ENCODE peak calls at places on chromosome 22, in seven cellular contexts. Y, W, F, J, I, C and R are unnamed samples.

GRCh38 chr22:35301370-35301874 is 1.7 kb downstream of the TOM1 start:
- DNase-seq in Y (peak), W (no peak), F (no peak), J (no peak), I (peak), C (no peak), R (no peak)

GRCh38 chr22:17460895-17461294 is 91.6 kb downstream of the CECR2 start:
- DNase-seq in Y (no peak), W (no peak), F (no peak), J (no peak), I (no peak), C (no peak), R (no peak)

GRCh38 chr22:19079691-19080090 is 42.5 kb downstream of the DGCR2 start:
- DNase-seq in Y (no peak), W (no peak), F (no peak), J (no peak), I (peak), C (no peak), R (no peak)

GRCh38 chr22:30602049-30602448 is 4.9 kb upstream of the TCN2 start:
- DNase-seq in Y (no peak), W (no peak), F (no peak), J (no peak), I (no peak), C (peak), R (no peak)

GRCh38 chr22:20805972-20806471 is 32.1 kb downstream of the SERPIND1 start:
- DNase-seq in Y (no peak), W (no peak), F (no peak), J (no peak), I (no peak), C (no peak), R (peak)

GRCh38 chr22:39967103-39967829 is 7.1 kb downstream of the TMA7B start:
- DNase-seq in Y (no peak), W (peak), F (no peak), J (no peak), I (no peak), C (no peak), R (no peak)

GRCh38 chr22:26751217-26751616 is 93.8 kb downstream of the MIAT start:
- DNase-seq in Y (no peak), W (no peak), F (no peak), J (no peak), I (no peak), C (no peak), R (no peak)

GRCh38 chr22:19717691-19718254 is 3.5 kb downstream of the SEPTIN5 start:
- DNase-seq in Y (no peak), W (peak), F (peak), J (peak), I (peak), C (no peak), R (peak)

GRCh38 chr22:24523873-24524272 is 28.7 kb downstream of the UPB1 start:
- DNase-seq in Y (no peak), W (no peak), F (no peak), J (no peak), I (no peak), C (no peak), R (no peak)

GRCh38 chr22:44587004-44587793 is 89.2 kb upstream of the RTL6 start:
- DNase-seq in Y (no peak), W (no peak), F (no peak), J (peak), I (peak), C (no peak), R (no peak)

GRCh38 chr22:20422965-20423635 is 14.5 kb downstream of the SCARF2 start:
- DNase-seq in Y (no peak), W (no peak), F (no peak), J (peak), I (peak), C (no peak), R (no peak)

GRCh38 chr22:33776491-33776890 is 143.8 kb downstream of the LARGE1 start:
- DNase-seq in Y (no peak), W (peak), F (no peak), J (no peak), I (no peak), C (no peak), R (no peak)

GRCh38 chr22:18005201-18005926 is 19.0 kb downstream of the MICAL3 start:
- DNase-seq in Y (no peak), W (no peak), F (no peak), J (no peak), I (no peak), C (no peak), R (no peak)

GRCh38 chr22:39933741-39934140 is 26.5 kb upstream of the TMA7B start:
- DNase-seq in Y (no peak), W (no peak), F (no peak), J (no peak), I (no peak), C (no peak), R (no peak)

GRCh38 chr22:24205438-24206189 is 24.3 kb downstream of the SUSD2 start:
- DNase-seq in Y (no peak), W (no peak), F (no peak), J (no peak), I (no peak), C (no peak), R (no peak)

GRCh38 chr22:40766956-40767355 is 52.2 kb downstream of the SLC25A17 start:
- DNase-seq in Y (no peak), W (no peak), F (no peak), J (no peak), I (no peak), C (no peak), R (no peak)

GRCh38 chr22:30825711-30826505 is 131.2 kb downstream of the OSBP2 start:
- DNase-seq in Y (no peak), W (no peak), F (no peak), J (no peak), I (no peak), C (no peak), R (no peak)

GRCh38 chr22:44776535-44777363 is 24.4 kb downstream of the ARHGAP8 start:
- DNase-seq in Y (no peak), W (no peak), F (no peak), J (no peak), I (no peak), C (no peak), R (no peak)

GRCh38 chr22:26534874-26535470 is 22.7 kb upstream of the TFIP11 start:
- DNase-seq in Y (no peak), W (no peak), F (no peak), J (no peak), I (no peak), C (no peak), R (no peak)

GRCh38 chr22:29744902-29745301 is 21.9 kb downstream of the ZMAT5 start:
- DNase-seq in Y (no peak), W (peak), F (no peak), J (no peak), I (no peak), C (no peak), R (no peak)

GRCh38 chr22:31935961-31936635 is 8.2 kb upstream of the YWHAH start:
- DNase-seq in Y (no peak), W (no peak), F (no peak), J (no peak), I (peak), C (no peak), R (no peak)

GRCh38 chr22:49052023-49052538 is 775.6 kb downstream of the BRD1 start:
- DNase-seq in Y (peak), W (no peak), F (no peak), J (no peak), I (no peak), C (no peak), R (no peak)

GRCh38 chr22:49368221-49368975 is 459.3 kb downstream of the BRD1 start:
- DNase-seq in Y (no peak), W (no peak), F (no peak), J (no peak), I (peak), C (no peak), R (no peak)

GRCh38 chr22:47092896-47093311 is 330.5 kb downstream of the TBC1D22A start:
- DNase-seq in Y (no peak), W (no peak), F (no peak), J (no peak), I (no peak), C (no peak), R (no peak)

GRCh38 chr22:44408227-44409192 is 89.5 kb downstream of the RTL6 start:
- DNase-seq in Y (no peak), W (no peak), F (no peak), J (no peak), I (peak), C (no peak), R (no peak)

GRCh38 chr22:32917577-32918375 is 116.3 kb downstream of the TIMP3 start:
- DNase-seq in Y (no peak), W (no peak), F (no peak), J (peak), I (no peak), C (no peak), R (no peak)

GRCh38 chr22:16781074-16781763 is 44.0 kb downstream of the XKR3 start:
- DNase-seq in Y (no peak), W (no peak), F (no peak), J (no peak), I (no peak), C (no peak), R (no peak)

GRCh38 chr22:49088801-49089791 is 738.6 kb downstream of the BRD1 start:
- DNase-seq in Y (no peak), W (no peak), F (no peak), J (no peak), I (peak), C (no peak), R (no peak)

GRCh38 chr22:19448076-19448607 is 631 bp upstream of the C22orf39 start:
- DNase-seq in Y (peak), W (peak), F (peak), J (peak), I (no peak), C (no peak), R (peak)

GRCh38 chr22:17576475-17576874 is 13.2 kb downstream of the SLC25A18 start:
- DNase-seq in Y (no peak), W (no peak), F (no peak), J (no peak), I (no peak), C (no peak), R (peak)

GRCh38 chr22:31952094-31952401 is 7.7 kb downstream of the YWHAH start:
- DNase-seq in Y (no peak), W (no peak), F (no peak), J (no peak), I (no peak), C (no peak), R (no peak)

GRCh38 chr22:44807915-44808690 is 55.7 kb downstream of the ARHGAP8 start:
- DNase-seq in Y (peak), W (no peak), F (no peak), J (peak), I (no peak), C (no peak), R (no peak)

GRCh38 chr22:21041937-21042336 is 3.8 kb upstream of the LRRC74B start:
- DNase-seq in Y (no peak), W (no peak), F (no peak), J (no peak), I (no peak), C (no peak), R (peak)

GRCh38 chr22:44394246-44395115 is 81.7 kb upstream of the SHISAL1 start:
- DNase-seq in Y (no peak), W (no peak), F (no peak), J (peak), I (peak), C (no peak), R (no peak)

GRCh38 chr22:19134176-19134831 is 3.2 kb downstream of the TSSK2 start:
- DNase-seq in Y (no peak), W (no peak), F (peak), J (no peak), I (peak), C (no peak), R (no peak)

GRCh38 chr22:28155808-28156207 is 236.8 kb upstream of the PITPNB start:
- DNase-seq in Y (no peak), W (no peak), F (no peak), J (no peak), I (no peak), C (no peak), R (no peak)

GRCh38 chr22:27399161-27399560 is 402.4 kb downstream of the MN1 start:
- DNase-seq in Y (no peak), W (no peak), F (no peak), J (no peak), I (peak), C (no peak), R (no peak)

DNA sequence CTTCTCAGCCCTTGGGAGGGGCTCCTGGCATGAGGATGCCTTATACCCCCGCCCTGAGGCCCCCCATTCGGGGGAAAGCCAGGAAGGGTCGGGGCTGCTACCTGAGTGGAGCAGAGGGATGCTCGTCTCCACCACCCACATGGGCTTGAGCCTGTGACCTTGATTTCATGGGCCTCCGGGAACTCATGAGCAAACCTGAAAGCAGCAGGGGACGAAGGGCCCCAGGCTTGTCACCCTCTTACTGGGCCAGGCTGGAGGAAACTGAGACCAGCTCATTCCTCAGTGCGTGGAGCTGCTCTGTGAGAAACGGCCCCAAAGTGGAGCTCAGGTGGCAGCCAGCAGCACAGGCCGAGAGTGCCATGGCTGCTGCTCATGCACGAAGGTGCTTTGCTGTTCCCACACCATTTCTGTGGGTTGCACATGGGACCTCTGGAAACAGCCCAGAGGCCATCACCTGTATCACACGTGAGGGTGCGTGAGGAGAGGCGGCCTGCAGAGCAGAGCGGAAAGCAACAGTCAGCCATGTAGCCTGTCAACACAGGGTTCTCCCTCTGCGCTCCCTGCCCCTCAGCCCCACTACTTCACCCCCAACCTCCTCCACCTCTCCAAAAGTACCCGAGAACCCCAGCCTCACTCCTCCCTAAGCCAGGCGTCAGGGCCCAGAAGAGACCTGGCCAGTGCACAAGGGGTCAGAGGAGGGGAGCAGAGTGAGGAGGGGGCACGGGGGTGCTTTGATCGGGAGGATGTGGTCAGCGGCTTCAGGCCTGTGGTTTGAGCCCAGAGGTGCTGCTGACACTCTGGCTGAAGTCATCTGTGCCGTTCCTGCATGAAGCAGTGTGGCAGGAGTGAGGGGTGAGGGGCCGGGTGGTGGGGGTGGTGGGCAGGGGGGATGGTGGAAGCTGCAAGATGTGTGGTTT is 14.2 kb upstream of the IL2RB start:
- DNase-seq in Y (no peak), W (no peak), F (peak), J (no peak), I (peak), C (no peak), R (no peak)
- TF ChIP-seq POLR2A in Y (no peak), W (no peak), F (peak), J (no peak), I (no peak), C (no peak), R (no peak)

DNA sequence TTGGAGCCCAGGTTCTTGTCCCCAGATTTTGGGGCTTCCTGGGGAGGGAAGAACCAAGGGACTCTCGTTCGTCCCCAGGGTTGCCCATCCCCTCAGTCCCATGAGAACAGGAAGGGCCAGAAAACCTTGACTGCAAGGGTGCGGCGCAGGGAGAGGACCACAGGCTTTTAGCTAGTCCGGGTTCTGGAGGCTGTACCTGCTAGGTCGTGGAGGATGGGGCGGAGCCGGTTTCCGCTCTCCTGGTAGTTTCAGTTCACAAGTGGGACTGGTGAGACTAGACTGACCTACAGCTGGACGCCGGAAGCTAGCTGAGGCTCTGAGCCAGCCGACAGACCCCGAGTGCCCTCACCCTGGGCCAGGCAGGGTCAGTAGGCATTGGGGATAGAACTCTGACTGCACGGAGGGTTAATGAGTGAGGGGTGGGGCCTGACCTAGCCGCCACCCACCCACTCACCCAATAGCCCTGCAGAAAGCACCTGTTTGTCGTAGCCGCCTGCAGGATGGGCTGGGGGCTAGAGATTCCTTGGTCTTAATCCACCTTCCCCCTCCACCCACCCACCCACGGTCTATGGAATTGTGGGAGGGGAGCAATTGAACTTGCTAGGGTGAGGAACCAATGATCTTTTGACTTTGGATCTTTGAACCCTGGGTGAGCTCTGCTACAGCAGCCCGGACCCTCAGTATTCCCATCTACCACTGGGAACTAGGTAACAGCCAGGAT is 1.5 kb downstream of the MAFF start:
- DNase-seq in Y (peak), W (peak), F (no peak), J (no peak), I (peak), C (no peak), R (no peak)
- TF ChIP-seq POLR2A in Y (no peak), W (no peak), F (no peak), J (no peak), I (no peak), C (no peak), R (no peak)

DNA sequence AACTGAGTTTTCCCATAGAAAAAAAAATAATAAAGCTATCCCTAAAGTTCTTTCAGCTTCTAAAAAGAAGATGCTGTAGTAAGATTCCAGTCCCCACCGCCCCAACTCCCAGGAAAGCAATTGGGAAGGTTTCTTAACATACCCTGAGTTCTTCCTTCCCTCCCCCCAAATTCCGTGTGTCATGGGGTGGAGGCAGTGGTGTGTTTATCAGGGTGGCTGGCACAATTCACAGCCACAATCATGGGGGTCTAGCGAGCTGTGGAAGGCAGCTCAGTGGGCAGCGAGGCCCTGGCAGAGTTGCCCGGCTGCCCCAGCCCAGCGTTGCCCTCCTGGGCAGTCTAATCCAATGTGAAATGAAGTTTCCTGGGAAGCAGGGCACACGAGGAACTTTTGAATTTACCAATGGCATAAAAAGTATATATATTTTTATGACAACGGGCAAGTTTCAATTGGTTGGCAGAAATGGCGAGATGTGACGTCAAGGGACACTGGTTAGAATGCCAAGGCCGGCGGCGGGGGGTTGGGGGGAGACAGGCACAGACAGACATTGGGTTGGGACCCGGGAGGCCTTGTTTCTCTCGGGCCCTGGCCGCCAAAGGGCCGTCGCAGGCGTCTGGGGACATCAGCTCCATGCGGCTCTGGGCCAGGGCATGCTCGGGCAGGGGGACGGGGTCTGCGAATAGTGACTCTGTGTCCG is 80.7 kb upstream of the PPARA start:
- DNase-seq in Y (no peak), W (peak), F (no peak), J (peak), I (peak), C (peak), R (no peak)
- TF ChIP-seq POLR2A in Y (no peak), W (peak), F (no peak), J (peak), I (no peak), C (peak), R (peak)

GRCh38 chr22:50507421-50507990 is at the start of gene LMF2:
- DNase-seq in Y (peak), W (peak), F (peak), J (peak), I (peak), C (no peak), R (peak)
- TF ChIP-seq POLR2A in Y (peak), W (peak), F (peak), J (peak), I (peak), C (no peak), R (peak)

GRCh38 chr22:41779889-41780505 is 20.5 kb upstream of the CCDC134 start:
- DNase-seq in Y (no peak), W (no peak), F (no peak), J (no peak), I (peak), C (no peak), R (no peak)

GRCh38 chr22:41781508-41781906 is 19.0 kb upstream of the CCDC134 start:
- DNase-seq in Y (no peak), W (no peak), F (no peak), J (no peak), I (no peak), C (no peak), R (no peak)

GRCh38 chr22:41782751-41783150 is 17.7 kb upstream of the CCDC134 start:
- DNase-seq in Y (no peak), W (no peak), F (no peak), J (no peak), I (no peak), C (no peak), R (no peak)

GRCh38 chr22:41782316-41782715 is 18.2 kb upstream of the CCDC134 start:
- DNase-seq in Y (no peak), W (no peak), F (no peak), J (no peak), I (no peak), C (no peak), R (no peak)

GRCh38 chr22:41780714-41781507 is 19.6 kb upstream of the CCDC134 start:
- DNase-seq in Y (peak), W (no peak), F (peak), J (peak), I (peak), C (no peak), R (no peak)
- TF ChIP-seq POLR2A in Y (no peak), W (no peak), F (peak), J (no peak), I (no peak), C (no peak), R (no peak)

GRCh38 chr22:22546490-22546889 is 12.6 kb downstream of the PRAME start:
- DNase-seq in Y (peak), W (no peak), F (no peak), J (peak), I (no peak), C (no peak), R (no peak)

GRCh38 chr22:22547692-22548348 is 11.2 kb downstream of the PRAME start:
- DNase-seq in Y (peak), W (no peak), F (no peak), J (no peak), I (no peak), C (no peak), R (no peak)

GRCh38 chr22:22547226-22547625 is 11.8 kb downstream of the PRAME start:
- DNase-seq in Y (peak), W (no peak), F (no peak), J (no peak), I (no peak), C (no peak), R (no peak)

GRCh38 chr22:22548349-22548716 is 10.7 kb downstream of the PRAME start:
- DNase-seq in Y (peak), W (no peak), F (no peak), J (no peak), I (no peak), C (no peak), R (no peak)

GRCh38 chr22:22545084-22545483 is 14.0 kb downstream of the PRAME start:
- DNase-seq in Y (no peak), W (no peak), F (no peak), J (no peak), I (no peak), C (no peak), R (no peak)
- TF ChIP-seq POLR2A in Y (no peak), W (no peak), F (no peak), J (no peak), I (no peak), C (no peak), R (no peak)